ENCODE peak calls at places on chromosomes 4 and X, in six cellular contexts. H is IMR-90, O is A549, S is HepG2, P is GM12878, K is K562. C is an unnamed sample.

GRCh38 chr4:64682946-64683345 is 273.7 kb upstream of the TECRL start:
- DNase-seq in O (no peak), K (no peak), H (no peak), P (no peak), S (no peak), C (no peak)

GRCh38 chrX:119398974-119399771 is at the start of gene SLC25A43:
- DNase-seq in P (no peak), K (peak), H (no peak), O (peak), S (no peak), C (peak)

GRCh38 chr4:95627709-95628108 is 78.9 kb upstream of the UNC5C start:
- DNase-seq in S (no peak), O (no peak), K (no peak), H (no peak), P (no peak), C (no peak)

GRCh38 chr4:67366341-67366861 is 178.9 kb downstream of the CENPC start:
- DNase-seq in O (no peak), S (no peak), P (no peak), K (peak), H (no peak), C (no peak)

GRCh38 chr4:118799235-118799932 is 36.5 kb downstream of the SEC24D start:
- DNase-seq in H (no peak), K (no peak), O (no peak), S (no peak), P (no peak), C (no peak)

GRCh38 chr4:153038493-153039311 is 102.6 kb downstream of the FHDC1 start:
- DNase-seq in H (no peak), P (no peak), O (no peak), K (no peak), S (peak), C (no peak)

GRCh38 chr4:40514409-40515025 is 115.1 kb downstream of the RBM47 start:
- DNase-seq in P (no peak), K (peak), O (no peak), S (peak), H (no peak), C (no peak)

GRCh38 chr4:16415751-16416150 is 189.5 kb upstream of the TAPT1 start:
- DNase-seq in O (no peak), K (no peak), P (no peak), S (no peak), H (no peak), C (no peak)

GRCh38 chrX:32687379-32687778 is 524.0 kb downstream of the DMD start:
- DNase-seq in H (no peak), O (no peak), S (no peak), K (no peak), P (no peak), C (no peak)

GRCh38 chrX:12975999-12976558 is 1.2 kb downstream of the TMSB4X start:
- DNase-seq in S (no peak), K (peak), H (peak), O (peak), P (no peak), C (no peak)

GRCh38 chrX:41922694-41923171 is 621 bp downstream of the CASK start:
- DNase-seq in P (no peak), H (no peak), O (peak), K (peak), S (no peak), C (peak)

GRCh38 chrX:10620121-10620699 is at the start of gene MID1:
- DNase-seq in O (peak), P (no peak), S (no peak), H (peak), K (peak), C (peak)

GRCh38 chr4:42482516-42483327 is 85.4 kb downstream of the SHISA3 start:
- DNase-seq in O (no peak), P (no peak), K (no peak), H (peak), S (no peak), C (no peak)

GRCh38 chrX:51376672-51377071 is 44.0 kb downstream of the NUDT10 start:
- DNase-seq in S (no peak), O (no peak), H (no peak), K (no peak), P (no peak), C (no peak)

GRCh38 chrX:44872319-44872816 is 620 bp upstream of the KDM6A start:
- DNase-seq in O (peak), S (no peak), H (peak), P (no peak), K (peak), C (no peak)

GRCh38 chr4:45944000-45944399 is 179.9 kb downstream of the GABRG1 start:
- DNase-seq in S (peak), P (no peak), H (no peak), O (no peak), K (no peak), C (no peak)

GRCh38 chr4:139508581-139509237 is 47.3 kb downstream of the SETD7 start:
- DNase-seq in S (no peak), P (no peak), H (no peak), K (no peak), O (no peak), C (no peak)

GRCh38 chr4:121096629-121097028 is 24.3 kb upstream of the NDNF start:
- DNase-seq in H (peak), S (peak), K (peak), P (no peak), O (no peak), C (peak)

GRCh38 chr4:55941881-55942280 is 6.9 kb upstream of the CEP135 start:
- DNase-seq in O (no peak), S (no peak), H (no peak), P (no peak), K (no peak), C (no peak)

GRCh38 chr4:71550220-71551190 is 211.7 kb downstream of the SLC4A4 start:
- DNase-seq in O (no peak), P (no peak), K (no peak), S (no peak), H (peak), C (no peak)

GRCh38 chr4:101345271-101345595 is 2.1 kb downstream of the PPP3CA start:
- DNase-seq in P (no peak), K (no peak), S (no peak), O (no peak), H (peak), C (no peak)

GRCh38 chrX:139290310-139290709 is 240.2 kb upstream of the F9 start:
- DNase-seq in P (peak), S (no peak), H (no peak), O (no peak), K (no peak), C (no peak)

GRCh38 chrX:103362504-103362903 is 6.2 kb downstream of the TCEAL9 start:
- DNase-seq in H (peak), O (peak), S (peak), K (no peak), P (no peak), C (no peak)

GRCh38 chrX:29231800-29232199 is 644.6 kb downstream of the IL1RAPL1 start:
- DNase-seq in H (peak), P (no peak), K (no peak), S (no peak), O (no peak), C (no peak)

GRCh38 chr4:73864365-73864764 is 4.8 kb upstream of the CXCL1 start:
- DNase-seq in O (no peak), H (no peak), P (no peak), S (peak), K (peak), C (peak)

GRCh38 chr4:82754546-82755165 is 43.9 kb downstream of the SCD5 start:
- DNase-seq in S (no peak), P (no peak), O (no peak), H (no peak), K (no peak), C (no peak)

GRCh38 chr4:38188136-38188535 is 227.9 kb downstream of the PTTG2 start:
- DNase-seq in P (no peak), O (no peak), K (no peak), H (no peak), S (no peak), C (no peak)

GRCh38 chrX:82813671-82814078 is 694.4 kb upstream of the POU3F4 start:
- DNase-seq in S (no peak), O (peak), H (peak), K (no peak), P (no peak), C (no peak)

GRCh38 chr4:102868782-102869568 is at the start of gene CISD2:
- DNase-seq in O (peak), S (peak), P (peak), H (peak), K (peak), C (peak)
- TF ChIP-seq BHLHE40 in O (peak), S (peak), P (peak), H (peak), K (peak), C (no peak)

GRCh38 chrX:148537556-148538182 is 37.3 kb downstream of the AFF2 start:
- DNase-seq in H (no peak), O (no peak), P (no peak), K (peak), S (no peak), C (no peak)
- TF ChIP-seq BHLHE40 in H (no peak), O (no peak), P (no peak), K (no peak), S (no peak), C (no peak)

DNA sequence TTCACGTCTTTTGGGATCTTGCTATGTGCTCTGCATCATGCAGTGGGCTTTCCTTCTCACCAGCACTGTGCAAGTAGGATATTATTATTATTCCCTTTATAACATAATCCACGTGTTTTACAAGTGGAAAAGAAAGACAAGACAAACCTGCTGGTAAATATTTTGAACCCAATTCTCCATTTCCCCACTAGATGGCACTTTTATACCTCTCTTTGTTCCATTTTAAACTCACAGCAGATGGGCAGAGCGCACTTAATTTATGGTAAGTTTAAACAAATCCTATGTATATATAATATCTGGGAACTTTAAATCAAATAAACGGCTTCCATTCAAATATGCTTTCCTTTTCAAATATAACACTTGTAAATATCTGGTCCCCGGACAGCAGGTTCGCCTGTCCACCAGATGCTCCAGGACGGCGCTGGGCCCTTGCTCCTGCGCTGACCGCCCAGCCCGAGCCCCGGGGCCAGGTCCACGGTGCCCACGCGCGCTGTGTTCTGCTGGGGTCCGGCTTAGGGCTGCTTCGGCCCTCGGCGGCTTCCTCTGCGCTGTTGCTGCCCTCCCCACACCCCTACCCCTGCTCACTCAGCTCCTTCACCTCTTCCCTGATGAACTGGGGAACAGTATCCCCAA is 31.1 kb downstream of the F11 start:
- DNase-seq in S (peak), H (peak), O (peak), P (no peak), K (peak), C (peak)
- TF ChIP-seq BHLHE40 in S (no peak), H (no peak), O (no peak), P (no peak), K (no peak), C (no peak)

DNA sequence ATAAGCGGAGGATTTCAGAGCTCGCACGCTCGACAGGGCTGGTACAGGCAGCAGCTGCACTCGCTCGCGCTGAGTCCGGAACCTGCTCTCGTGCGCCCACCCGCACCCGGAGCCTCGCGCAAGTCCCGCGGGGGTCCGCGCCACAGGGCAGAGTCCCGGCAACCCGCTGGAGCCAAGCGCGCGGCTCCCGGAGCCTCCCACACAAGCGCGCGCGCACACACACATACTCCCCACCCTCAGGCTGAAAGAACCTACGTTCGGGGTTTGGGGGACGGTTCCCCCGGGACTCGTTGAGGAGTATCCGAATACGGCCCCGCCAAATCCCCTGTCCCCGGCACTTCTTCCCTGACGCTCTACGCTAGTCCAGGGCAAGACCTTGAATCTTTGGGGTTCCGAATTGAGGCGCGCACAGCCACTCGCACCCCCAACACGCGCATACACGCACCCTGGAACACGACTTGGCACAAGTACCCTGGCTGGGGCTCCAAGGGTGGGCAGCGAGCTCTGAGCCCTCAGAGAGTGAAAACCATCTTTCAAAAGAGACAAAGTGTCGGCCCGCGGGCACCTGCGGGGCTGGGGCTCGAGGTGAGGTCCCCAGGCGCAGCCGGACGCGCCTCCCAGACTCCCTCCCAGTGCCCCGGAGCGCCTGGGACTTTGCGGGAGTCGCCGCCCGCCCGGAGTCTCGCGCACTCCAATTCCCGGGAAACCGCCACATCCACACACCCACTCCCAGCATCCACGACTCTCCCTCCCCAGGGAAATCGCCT is 942 bp downstream of the ANOS1 start:
- DNase-seq in P (no peak), O (no peak), H (no peak), K (no peak), S (no peak), C (no peak)
- TF ChIP-seq BHLHE40 in P (no peak), O (no peak), H (no peak), K (no peak), S (no peak), C (no peak)

DNA sequence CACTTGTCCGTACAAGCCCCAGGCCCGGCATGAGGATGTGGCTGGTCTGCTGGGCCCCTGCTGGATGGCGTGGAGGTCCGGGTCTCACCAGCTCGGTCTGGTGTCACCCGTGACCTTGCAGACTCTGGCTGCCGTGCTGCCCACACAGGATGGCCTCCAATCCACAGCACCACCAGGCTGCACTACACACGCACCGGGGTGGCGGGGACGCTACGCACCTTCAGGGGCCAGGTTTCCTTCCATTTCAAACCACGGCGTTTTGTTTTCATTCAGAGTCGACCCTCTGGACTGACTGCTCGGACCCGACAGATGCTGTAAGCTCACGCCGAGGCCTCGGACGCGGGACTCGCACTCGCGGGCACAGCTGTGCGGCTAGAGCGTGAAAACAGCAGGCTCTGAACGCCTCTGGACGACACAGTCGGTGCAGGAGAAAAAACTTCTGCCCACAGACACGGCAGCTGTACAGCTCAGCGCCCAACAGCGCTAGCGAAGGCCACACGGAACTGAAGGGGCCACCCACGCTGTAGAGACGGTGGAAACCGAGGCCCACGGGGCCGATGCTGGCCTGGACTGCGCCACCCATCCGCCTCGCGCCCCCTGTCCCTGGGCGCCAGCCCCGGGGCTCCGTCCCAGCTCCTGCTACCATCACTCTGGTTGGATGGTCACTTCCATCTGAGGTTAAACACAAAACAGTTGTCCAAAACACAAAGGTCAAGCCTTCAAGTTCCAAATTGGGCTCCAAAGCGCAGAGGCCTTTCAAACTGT is 40.0 kb downstream of the FAM53A start:
- DNase-seq in P (no peak), H (no peak), O (no peak), K (no peak), S (no peak), C (no peak)
- TF ChIP-seq BHLHE40 in P (no peak), H (no peak), O (no peak), K (no peak), S (no peak), C (no peak)

GRCh38 chr4:2393353-2394270 is 24.8 kb downstream of the ZFYVE28 start:
- DNase-seq in S (peak), O (no peak), P (no peak), H (no peak), K (peak), C (no peak)
- TF ChIP-seq BHLHE40 in S (no peak), O (no peak), P (no peak), H (no peak), K (peak), C (no peak)

GRCh38 chrX:53374222-53374820 is 48.1 kb downstream of the SMC1A start:
- DNase-seq in K (peak), O (no peak), H (peak), S (no peak), P (no peak), C (no peak)

GRCh38 chrX:53377464-53377863 is 45.0 kb downstream of the SMC1A start:
- DNase-seq in H (no peak), P (no peak), O (no peak), S (no peak), K (no peak), C (no peak)

GRCh38 chrX:53373307-53373706 is 49.1 kb downstream of the SMC1A start:
- DNase-seq in O (no peak), K (no peak), S (no peak), H (no peak), P (no peak), C (no peak)

GRCh38 chrX:53379008-53379710 is 43.3 kb downstream of the SMC1A start:
- DNase-seq in K (no peak), S (no peak), O (no peak), P (no peak), H (no peak), C (no peak)

DNA sequence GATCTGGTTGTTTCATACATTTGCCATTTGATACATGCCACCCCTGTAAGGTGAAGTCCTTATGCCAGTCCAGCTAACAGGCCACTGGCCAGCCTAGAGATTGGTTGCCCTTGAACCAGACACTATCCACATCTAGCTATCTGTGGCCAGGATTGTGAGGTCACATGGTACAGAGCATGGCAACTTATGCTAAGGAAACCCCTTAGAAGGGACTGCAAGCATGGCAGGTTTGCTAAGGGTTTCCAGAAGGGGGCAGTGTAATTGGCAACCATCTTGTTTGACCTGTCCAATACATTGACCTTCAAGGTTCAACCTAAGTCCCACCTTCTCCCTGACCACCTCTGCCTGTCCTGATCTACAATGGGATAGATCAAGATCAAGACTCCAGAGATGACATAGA is 47.5 kb downstream of the SMC1A start:
- DNase-seq in H (no peak), K (peak), P (no peak), S (no peak), O (no peak), C (no peak)
- TF ChIP-seq BHLHE40 in H (no peak), K (no peak), P (no peak), S (no peak), O (no peak), C (no peak)

DNA sequence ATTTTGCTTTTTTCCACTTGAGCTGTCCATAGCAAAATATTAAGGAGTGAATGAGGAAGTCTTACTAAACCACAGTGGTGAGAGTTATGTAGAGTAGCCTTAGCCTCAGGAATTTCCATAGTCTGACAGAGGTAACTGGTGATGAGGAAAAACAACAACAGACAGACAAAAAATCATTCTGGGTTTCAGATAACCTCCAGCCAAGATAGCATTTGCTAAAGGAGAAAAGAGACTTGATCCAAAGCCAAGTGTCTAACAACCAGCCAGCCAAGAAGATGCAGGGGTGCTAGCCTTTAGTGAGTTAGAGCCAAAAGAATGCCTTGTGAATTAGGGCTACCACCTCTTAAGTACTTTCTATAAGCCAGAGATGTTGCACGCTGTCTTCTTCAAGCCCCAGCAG is 478.0 kb upstream of the CPEB2 start:
- DNase-seq in P (no peak), S (no peak), K (no peak), H (no peak), O (no peak), C (no peak)
- TF ChIP-seq BHLHE40 in P (no peak), S (no peak), K (no peak), H (no peak), O (no peak), C (no peak)

GRCh38 chrX:137313627-137314026 is 252.3 kb upstream of the ZIC3 start:
- DNase-seq in H (no peak), S (no peak), O (no peak), P (no peak), K (no peak), C (no peak)
- TF ChIP-seq BHLHE40 in H (no peak), S (no peak), O (no peak), P (no peak), K (no peak), C (no peak)

C was measured in HEK293T.